ENCODE peak calls at places on chromosomes 5 and 9, in four cellular contexts. One of them, this sample, is unnamed.

GRCh38 chr5:131265318-131265803 is 1.5 kb downstream of the CDC42SE2 start:
- DNase-seq in HEK293T: peak
- DNase-seq in ELR: peak
- DNase-seq in effector CD4-positive, alpha-beta T cell: no peak
- DNase-seq in this sample: no peak

GRCh38 chr5:43601454-43602260 is 1.3 kb upstream of the NNT start:
- DNase-seq in HEK293T: peak
- DNase-seq in ELR: peak
- DNase-seq in effector CD4-positive, alpha-beta T cell: no peak
- DNase-seq in this sample: no peak

GRCh38 chr5:78577051-78577807 is 71.3 kb downstream of the LHFPL2 start:
- DNase-seq in HEK293T: no peak
- DNase-seq in effector CD4-positive, alpha-beta T cell: no peak
- DNase-seq in ELR: no peak
- DNase-seq in this sample: no peak

GRCh38 chr5:173501922-173502321 is 114.5 kb downstream of the BOD1 start:
- DNase-seq in HEK293T: no peak
- DNase-seq in effector CD4-positive, alpha-beta T cell: no peak
- DNase-seq in ELR: no peak
- DNase-seq in this sample: no peak

GRCh38 chr5:40551706-40552557 is 127.8 kb upstream of the PTGER4 start:
- DNase-seq in effector CD4-positive, alpha-beta T cell: no peak
- DNase-seq in ELR: peak
- DNase-seq in HEK293T: no peak
- DNase-seq in this sample: peak

GRCh38 chr5:21791304-21791703 is 1061.8 kb downstream of the CDH12 start:
- DNase-seq in effector CD4-positive, alpha-beta T cell: no peak
- DNase-seq in ELR: peak
- DNase-seq in HEK293T: no peak
- DNase-seq in this sample: no peak

GRCh38 chr9:16303506-16303905 is 567.0 kb downstream of the BNC2 start:
- DNase-seq in ELR: no peak
- DNase-seq in effector CD4-positive, alpha-beta T cell: no peak
- DNase-seq in HEK293T: no peak
- DNase-seq in this sample: no peak

GRCh38 chr5:83720805-83721431 is at the start of gene HAPLN1:
- DNase-seq in ELR: peak
- DNase-seq in effector CD4-positive, alpha-beta T cell: no peak
- DNase-seq in HEK293T: no peak
- DNase-seq in this sample: no peak

GRCh38 chr5:151598984-151599383 is 7.9 kb upstream of the FAT2 start:
- DNase-seq in HEK293T: no peak
- DNase-seq in effector CD4-positive, alpha-beta T cell: no peak
- DNase-seq in ELR: no peak
- DNase-seq in this sample: no peak

This sample was measured in NCI-H460.